ENCODE peak calls at places on chromosomes 1 and 21, in six cellular contexts. L is H1, Y is K562, O is HepG2, B is GM12878, E is GM12891. S is an unnamed sample.

GRCh38 chr1:56409112-56409691 is 170.2 kb downstream of the PLPP3 start:
- DNase-seq in L (peak), Y (peak), O (peak), B (no peak), E (peak), S (peak)

GRCh38 chr21:36691539-36692124 is 7.3 kb upstream of the SIM2 start:
- DNase-seq in L (no peak), Y (no peak), O (no peak), B (no peak), E (no peak), S (no peak)

GRCh38 chr1:68453060-68453665 is 3.4 kb upstream of the RPE65 start:
- DNase-seq in L (no peak), Y (no peak), O (no peak), B (no peak), E (no peak), S (no peak)

GRCh38 chr1:40840526-40841323 is 21.4 kb downstream of the CITED4 start:
- DNase-seq in L (no peak), Y (peak), O (no peak), B (no peak), E (no peak), S (no peak)

GRCh38 chr1:183470147-183470960 is 1.9 kb upstream of the SMG7 start:
- DNase-seq in L (peak), Y (peak), O (peak), B (peak), E (peak), S (peak)

GRCh38 chr21:43603641-43604504 is 55.4 kb downstream of the HSF2BP start:
- DNase-seq in L (no peak), Y (no peak), O (peak), B (no peak), E (no peak), S (no peak)

GRCh38 chr1:47782414-47783165 is 214.6 kb downstream of the TRABD2B start:
- DNase-seq in L (no peak), Y (no peak), O (no peak), B (no peak), E (no peak), S (no peak)

GRCh38 chr1:37958690-37959089 is 11.8 kb upstream of the INPP5B start:
- DNase-seq in L (no peak), Y (no peak), O (no peak), B (no peak), E (no peak), S (no peak)

GRCh38 chr1:54331843-54332688 is 74.1 kb downstream of the SSBP3 start:
- DNase-seq in L (no peak), Y (no peak), O (no peak), B (no peak), E (no peak), S (no peak)

GRCh38 chr21:44027607-44028286 is 15.6 kb downstream of the TRAPPC10 start:
- DNase-seq in L (no peak), Y (no peak), O (no peak), B (no peak), E (no peak), S (no peak)

GRCh38 chr1:40919475-40920011 is 57.4 kb upstream of the CITED4 start:
- DNase-seq in L (no peak), Y (no peak), O (peak), B (no peak), E (no peak), S (no peak)

GRCh38 chr21:32412998-32413504 is 545 bp downstream of the EVA1C start:
- DNase-seq in L (no peak), Y (no peak), O (no peak), B (no peak), E (no peak), S (no peak)

GRCh38 chr21:38240121-38240520 is 16.7 kb upstream of the KCNJ15 start:
- DNase-seq in L (no peak), Y (no peak), O (no peak), B (no peak), E (no peak), S (no peak)

GRCh38 chr1:236211815-236212214 is 69.5 kb downstream of the GPR137B start:
- DNase-seq in L (no peak), Y (no peak), O (no peak), B (no peak), E (no peak), S (no peak)

GRCh38 chr1:84433253-84434080 is 35.2 kb downstream of the DNASE2B start:
- DNase-seq in L (no peak), Y (peak), O (peak), B (peak), E (peak), S (no peak)

GRCh38 chr1:211735208-211736170 is 60.1 kb upstream of the NEK2 start:
- DNase-seq in L (peak), Y (peak), O (peak), B (no peak), E (no peak), S (no peak)

GRCh38 chr1:53166912-53167311 is 24.5 kb upstream of the SLC1A7 start:
- DNase-seq in L (no peak), Y (no peak), O (no peak), B (no peak), E (no peak), S (no peak)

GRCh38 chr21:30044447-30045064 is 104.8 kb upstream of the GRIK1 start:
- DNase-seq in L (peak), Y (peak), O (peak), B (no peak), E (no peak), S (no peak)

GRCh38 chr1:156816561-156817328 is at the start of gene SH2D2A:
- DNase-seq in L (no peak), Y (peak), O (no peak), B (peak), E (peak), S (peak)

GRCh38 chr1:24103879-24104278 is 8.1 kb downstream of the MYOM3 start:
- DNase-seq in L (no peak), Y (no peak), O (no peak), B (no peak), E (no peak), S (no peak)

GRCh38 chr1:167687919-167688519 is 33.8 kb upstream of the MPZL1 start:
- DNase-seq in L (peak), Y (peak), O (peak), B (peak), E (peak), S (peak)

GRCh38 chr1:167064622-167065021 is 25.6 kb downstream of the GPA33 start:
- DNase-seq in L (no peak), Y (peak), O (no peak), B (no peak), E (no peak), S (no peak)

GRCh38 chr1:242140871-242141270 is 142.0 kb upstream of the MAP1LC3C start:
- DNase-seq in L (no peak), Y (no peak), O (no peak), B (no peak), E (no peak), S (no peak)

GRCh38 chr21:34807146-34807880 is 138.5 kb downstream of the CLIC6 start:
- DNase-seq in L (no peak), Y (no peak), O (no peak), B (no peak), E (no peak), S (no peak)

GRCh38 chr1:220529530-220529920 is 1.6 kb downstream of the MARK1 start:
- DNase-seq in L (no peak), Y (no peak), O (no peak), B (no peak), E (no peak), S (no peak)

GRCh38 chr1:3457910-3458621 is 3.6 kb downstream of the ARHGEF16 start:
- DNase-seq in L (no peak), Y (no peak), O (peak), B (no peak), E (no peak), S (no peak)

GRCh38 chr1:223233019-223233409 is 90.0 kb upstream of the TLR5 start:
- DNase-seq in L (peak), Y (no peak), O (no peak), B (no peak), E (no peak), S (no peak)

GRCh38 chr1:195981448-195982139 is 626.6 kb downstream of the KCNT2 start:
- DNase-seq in L (no peak), Y (no peak), O (no peak), B (no peak), E (no peak), S (no peak)

GRCh38 chr1:214107322-214108096 is 119.7 kb downstream of the PROX1 start:
- DNase-seq in L (no peak), Y (no peak), O (no peak), B (no peak), E (no peak), S (no peak)

GRCh38 chr1:226891846-226892533 is 21.6 kb downstream of the PSEN2 start:
- DNase-seq in L (no peak), Y (no peak), O (no peak), B (no peak), E (no peak), S (no peak)

GRCh38 chr21:44931137-44931500 is 8.7 kb upstream of the SLX9 start:
- DNase-seq in L (no peak), Y (no peak), O (no peak), B (no peak), E (no peak), S (no peak)

GRCh38 chr1:107073493-107073892 is 17.0 kb downstream of the PRMT6 start:
- DNase-seq in L (no peak), Y (no peak), O (no peak), B (no peak), E (no peak), S (no peak)

GRCh38 chr1:41813755-41814694 is 104.7 kb downstream of the HIVEP3 start:
- DNase-seq in L (no peak), Y (no peak), O (no peak), B (no peak), E (no peak), S (no peak)

GRCh38 chr1:95232646-95233320 is 1.2 kb upstream of the RWDD3 start:
- DNase-seq in L (no peak), Y (no peak), O (no peak), B (no peak), E (no peak), S (no peak)

GRCh38 chr1:180080439-180080838 is 74.2 kb upstream of the QSOX1 start:
- DNase-seq in L (no peak), Y (peak), O (no peak), B (no peak), E (no peak), S (no peak)

GRCh38 chr1:59055908-59056719 is 240.8 kb upstream of the FGGY start:
- DNase-seq in L (no peak), Y (no peak), O (no peak), B (no peak), E (no peak), S (no peak)

GRCh38 chr1:32010246-32010645 is 3.4 kb upstream of the KHDRBS1 start:
- DNase-seq in L (no peak), Y (no peak), O (no peak), B (no peak), E (no peak), S (no peak)

GRCh38 chr1:32014937-32015363 is 1.3 kb downstream of the KHDRBS1 start:
- DNase-seq in L (no peak), Y (no peak), O (no peak), B (no peak), E (no peak), S (no peak)

GRCh38 chr1:32012709-32013385 is 821 bp upstream of the KHDRBS1 start:
- DNase-seq in L (no peak), Y (no peak), O (no peak), B (no peak), E (no peak), S (no peak)

GRCh38 chr1:32014199-32014936 is 700 bp downstream of the KHDRBS1 start:
- DNase-seq in L (peak), Y (peak), O (no peak), B (no peak), E (no peak), S (peak)

GRCh38 chr1:32013386-32014198 is at the start of gene KHDRBS1:
- DNase-seq in L (peak), Y (peak), O (peak), B (peak), E (peak), S (peak)
- TF ChIP-seq POLR2A in L (peak), Y (peak), O (peak), B (peak), E (peak), S (peak)

GRCh38 chr1:240033406-240033805 is 58.3 kb upstream of the FMN2 start:
- DNase-seq in L (no peak), Y (no peak), O (no peak), B (no peak), E (no peak), S (no peak)

GRCh38 chr1:240029418-240029817 is 62.3 kb upstream of the FMN2 start:
- DNase-seq in L (no peak), Y (no peak), O (no peak), B (no peak), E (no peak), S (no peak)

GRCh38 chr1:240031414-240031813 is 60.3 kb upstream of the FMN2 start:
- DNase-seq in L (no peak), Y (no peak), O (no peak), B (no peak), E (no peak), S (no peak)

GRCh38 chr1:240030236-240030635 is 61.4 kb upstream of the FMN2 start:
- DNase-seq in L (no peak), Y (no peak), O (no peak), B (no peak), E (no peak), S (no peak)

GRCh38 chr1:240031009-240031408 is 60.7 kb upstream of the FMN2 start:
- DNase-seq in L (no peak), Y (no peak), O (peak), B (no peak), E (no peak), S (no peak)
- TF ChIP-seq TAF1 in L (no peak), Y (no peak), O (no peak), B (no peak), E (no peak), S (no peak)

GRCh38 chr1:205375816-205376545 is 19.3 kb upstream of the KLHDC8A start:
- DNase-seq in L (no peak), Y (no peak), O (peak), B (no peak), E (no peak), S (no peak)
- TF ChIP-seq POLR2A in L (no peak), Y (no peak), O (no peak), B (no peak), E (no peak), S (no peak)

GRCh38 chr1:33439662-33440061 is 8.8 kb upstream of the PHC2 start:
- DNase-seq in L (no peak), Y (no peak), O (no peak), B (no peak), E (no peak), S (no peak)
- TF ChIP-seq TAF1 in L (no peak), Y (no peak), O (no peak), B (no peak), E (no peak), S (no peak)

DNA sequence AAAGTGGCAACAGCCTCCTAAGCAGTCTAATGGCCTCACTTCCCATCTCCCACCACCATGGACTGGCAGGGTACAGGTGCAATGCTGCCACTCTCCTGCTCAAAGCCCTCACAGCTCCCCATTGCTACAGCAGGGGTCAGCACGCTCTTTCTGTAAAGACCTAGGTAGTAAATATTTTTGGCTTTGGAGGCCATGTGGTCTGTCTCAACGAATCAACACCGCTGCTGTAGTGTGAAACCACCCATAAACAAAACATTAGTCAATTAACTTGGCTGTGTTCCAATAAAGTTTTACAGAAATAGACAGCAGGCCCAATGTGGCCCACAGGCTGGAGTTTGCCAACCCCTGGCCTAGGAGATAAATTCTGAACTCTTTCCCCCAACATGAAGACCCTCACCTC is 44.6 kb upstream of the TMEM125 start:
- DNase-seq in L (no peak), Y (peak), O (no peak), B (no peak), E (no peak), S (no peak)
- TF ChIP-seq POLR2A in L (no peak), Y (no peak), O (no peak), B (no peak), E (no peak), S (no peak)

GRCh38 chr1:26856181-26856580 is 6.8 kb upstream of the SFN start:
- DNase-seq in L (no peak), Y (no peak), O (no peak), B (no peak), E (no peak), S (no peak)

GRCh38 chr1:26858891-26859630 is 3.9 kb upstream of the SFN start:
- DNase-seq in L (no peak), Y (no peak), O (no peak), B (no peak), E (no peak), S (no peak)

GRCh38 chr1:26858160-26858559 is 4.8 kb upstream of the SFN start:
- DNase-seq in L (no peak), Y (no peak), O (no peak), B (no peak), E (no peak), S (no peak)

GRCh38 chr1:26856604-26857469 is 6.1 kb upstream of the SFN start:
- DNase-seq in L (no peak), Y (no peak), O (no peak), B (no peak), E (no peak), S (no peak)

GRCh38 chr1:26857473-26857872 is 5.5 kb upstream of the SFN start:
- DNase-seq in L (no peak), Y (no peak), O (no peak), B (no peak), E (no peak), S (no peak)
- TF ChIP-seq TAF1 in L (no peak), Y (no peak), O (no peak), B (no peak), E (no peak), S (no peak)

GRCh38 chr1:5857508-5858090 is 134.6 kb downstream of the NPHP4 start:
- DNase-seq in L (no peak), Y (no peak), O (no peak), B (no peak), E (no peak), S (no peak)

GRCh38 chr1:5854754-5855153 is 137.5 kb downstream of the NPHP4 start:
- DNase-seq in L (no peak), Y (no peak), O (no peak), B (no peak), E (no peak), S (no peak)

GRCh38 chr1:5855196-5855897 is 136.9 kb downstream of the NPHP4 start:
- DNase-seq in L (no peak), Y (no peak), O (no peak), B (no peak), E (no peak), S (no peak)

GRCh38 chr1:5857011-5857410 is 135.2 kb downstream of the NPHP4 start:
- DNase-seq in L (no peak), Y (no peak), O (no peak), B (no peak), E (no peak), S (no peak)

DNA sequence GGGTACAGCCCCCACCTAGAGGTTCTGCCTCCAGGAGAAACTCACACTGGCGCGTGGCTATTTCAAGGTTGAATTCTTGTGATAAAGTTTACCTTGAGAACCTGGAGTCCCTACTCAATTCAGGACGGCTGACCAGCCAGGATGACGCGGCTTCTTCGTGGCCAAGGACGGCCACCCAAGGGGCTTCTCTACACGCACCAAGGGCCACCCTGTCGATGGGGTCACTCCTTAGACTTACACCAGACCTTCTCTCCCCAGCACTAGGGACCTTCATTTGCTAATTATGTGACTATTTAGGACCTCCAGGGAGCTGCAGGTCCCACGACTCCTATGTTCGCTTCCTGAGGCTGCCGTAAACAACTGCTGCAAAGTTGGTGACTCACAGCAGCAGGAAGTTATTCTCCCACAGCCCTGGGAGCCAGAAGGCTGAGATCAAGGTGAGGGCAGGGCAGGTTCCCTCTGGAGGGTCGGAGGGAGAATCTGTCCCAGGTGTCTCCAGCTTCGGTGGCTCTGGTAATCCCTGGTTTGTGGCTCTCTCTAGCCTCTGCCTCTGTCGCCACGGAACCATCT is 135.9 kb downstream of the NPHP4 start:
- DNase-seq in L (no peak), Y (peak), O (peak), B (no peak), E (no peak), S (no peak)
- TF ChIP-seq POLR2A in L (no peak), Y (no peak), O (no peak), B (no peak), E (no peak), S (no peak)